ENCODE peak calls at places on chromosomes 3 and 15, in seven cellular contexts. L is right atrium auricular region, N is cardiac fibroblast, K is OCI-LY7, M is Panc1, I is HFFc6, O is nephron progenitor cell. U is an unnamed sample.

GRCh38 chr3:8500208-8500961 is 1.2 kb upstream of the LMCD1 start:
- DNase-seq in O (no peak), K (no peak), N (no peak), M (no peak), I (peak), L (no peak), U (no peak)

GRCh38 chr3:55488398-55489055 is 1.4 kb upstream of the WNT5A start:
- DNase-seq in O (peak), M (no peak), L (no peak), K (peak), N (peak), I (peak), U (peak)

GRCh38 chr3:80769683-80770082 is 991.8 kb downstream of the GBE1 start:
- DNase-seq in O (no peak), K (no peak), L (no peak), I (no peak), M (no peak), N (no peak), U (no peak)

GRCh38 chr3:98038241-98038640 is 3.1 kb upstream of the GABRR3 start:
- DNase-seq in L (no peak), N (peak), M (no peak), I (no peak), K (no peak), O (no peak), U (no peak)

GRCh38 chr3:174441588-174442316 is 417.4 kb upstream of the NAALADL2 start:
- DNase-seq in L (no peak), I (no peak), N (peak), K (no peak), M (no peak), O (no peak), U (no peak)

GRCh38 chr3:184765730-184766074 is 46.3 kb upstream of the VPS8 start:
- DNase-seq in N (no peak), I (no peak), K (peak), L (no peak), O (no peak), M (no peak), U (no peak)

GRCh38 chr3:127985216-127985615 is 67.0 kb upstream of the SEC61A1 start:
- DNase-seq in O (no peak), M (no peak), I (no peak), K (no peak), N (no peak), L (no peak), U (no peak)

GRCh38 chr3:154304116-154304786 is 20.0 kb downstream of the DHX36 start:
- DNase-seq in M (no peak), L (no peak), I (peak), O (no peak), K (no peak), N (peak), U (no peak)

GRCh38 chr3:45688194-45688881 is 858 bp upstream of the SACM1L start:
- DNase-seq in I (no peak), K (peak), N (no peak), L (no peak), O (peak), M (no peak), U (peak)

GRCh38 chr15:64527263-64527984 is 67.0 kb downstream of the ZNF609 start:
- DNase-seq in M (no peak), N (peak), O (no peak), I (peak), L (no peak), K (no peak), U (no peak)

GRCh38 chr3:108804437-108804836 is 18.1 kb upstream of the TRAT1 start:
- DNase-seq in O (no peak), N (no peak), K (no peak), M (no peak), I (no peak), L (no peak), U (no peak)

GRCh38 chr3:5282703-5283102 is 95.2 kb downstream of the EDEM1 start:
- DNase-seq in K (no peak), M (no peak), L (no peak), I (no peak), O (no peak), N (no peak), U (no peak)

GRCh38 chr3:115022214-115022613 is 124.9 kb downstream of the ZBTB20 start:
- DNase-seq in O (no peak), K (no peak), L (no peak), M (no peak), I (no peak), N (peak), U (no peak)

DNA sequence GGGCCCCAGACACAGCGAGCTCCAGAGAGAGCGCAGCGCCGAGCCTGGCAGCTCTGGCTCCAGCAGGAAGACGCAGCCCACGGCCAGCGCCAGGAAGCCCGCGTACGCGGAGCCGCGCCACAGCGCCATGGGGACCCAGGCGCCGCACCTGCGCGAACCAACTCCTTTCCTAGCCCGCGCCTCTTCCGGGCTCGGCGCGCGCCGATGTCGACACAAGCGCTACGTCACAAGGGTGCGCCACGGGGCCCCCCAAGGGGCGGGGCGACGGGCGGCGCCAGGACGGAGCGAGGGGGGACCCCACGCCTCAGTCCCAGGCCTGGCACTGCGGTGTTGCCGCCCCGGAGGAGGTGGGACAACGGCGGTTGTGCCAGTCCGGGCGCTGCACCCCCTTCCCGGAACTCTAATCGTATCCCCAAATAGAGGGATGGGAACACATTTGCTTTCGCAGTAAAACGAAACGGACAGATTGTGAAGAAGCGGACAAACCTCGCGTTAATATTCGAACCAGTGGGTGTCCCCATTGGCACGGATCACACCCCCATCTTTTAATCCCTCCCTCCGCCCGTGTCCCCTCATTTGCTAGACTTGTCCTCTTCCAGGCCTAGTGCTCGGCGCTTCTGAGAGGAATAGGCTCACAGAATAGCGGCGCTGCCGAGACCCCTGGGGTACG is at the start of gene ADPGK:
- DNase-seq in O (peak), K (peak), I (peak), M (peak), L (peak), N (peak), U (peak)
- TF ChIP-seq CTCF in O (no peak), K (no peak), I (no peak), M (no peak), L (no peak), N (no peak), U (no peak)

DNA sequence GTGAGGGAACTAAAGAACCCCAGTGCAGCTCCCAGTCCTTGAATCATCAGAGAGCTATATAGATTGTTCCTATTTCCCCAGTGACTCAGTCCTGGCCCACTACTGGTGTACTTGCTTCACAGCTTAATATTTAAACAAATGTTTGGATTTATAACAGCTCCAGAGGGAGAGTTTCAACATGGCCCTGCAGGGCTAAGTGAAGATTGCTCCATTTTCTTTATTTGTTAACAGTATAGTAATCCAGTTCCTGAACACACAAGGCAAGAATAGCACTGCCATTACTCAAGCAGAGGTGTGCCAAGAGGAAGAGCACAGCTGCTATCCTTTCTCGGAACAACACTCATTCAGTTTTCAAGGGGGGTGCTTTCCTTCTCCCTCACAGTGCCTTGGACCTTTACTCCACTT is 6.5 kb downstream of the SQOR start:
- DNase-seq in N (peak), M (no peak), K (no peak), I (peak), L (no peak), O (no peak), U (no peak)
- TF ChIP-seq CTCF in N (peak), M (no peak), K (no peak), I (peak), L (no peak), O (no peak), U (no peak)

DNA sequence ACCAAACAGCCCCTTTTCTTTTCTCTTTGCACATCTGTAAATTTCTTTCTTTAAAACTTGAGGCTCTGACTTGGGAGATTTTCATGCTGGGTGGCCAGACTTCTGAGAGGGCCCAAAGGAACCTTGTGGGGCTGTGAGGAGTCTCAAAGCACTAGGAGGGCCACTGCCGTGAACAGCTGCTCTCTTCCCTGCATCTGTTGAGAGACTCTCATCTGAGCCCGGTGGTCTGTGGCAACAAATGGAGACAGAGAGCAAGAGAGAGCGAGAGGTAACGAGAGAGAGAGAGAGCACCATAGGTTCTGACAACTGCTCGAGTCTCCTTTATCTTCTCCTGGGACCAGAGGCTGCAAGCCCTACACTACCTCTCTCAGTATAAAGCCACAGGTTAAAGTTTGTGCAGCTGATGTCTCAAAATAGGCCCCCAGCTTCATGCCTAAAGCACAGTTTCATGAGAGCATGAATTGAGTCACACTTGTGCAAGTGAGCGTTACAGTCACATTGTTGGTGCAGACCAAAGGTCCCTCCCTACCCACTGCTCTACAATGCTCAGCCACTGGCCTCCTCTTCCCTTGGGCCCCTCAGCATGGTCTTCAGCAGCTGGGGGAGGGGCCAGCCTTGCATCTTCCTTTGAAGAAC is 60.7 kb downstream of the ZNF621 start:
- DNase-seq in I (no peak), M (no peak), K (no peak), L (no peak), O (no peak), N (no peak), U (peak)
- TF ChIP-seq CTCF in I (no peak), M (no peak), K (no peak), L (no peak), O (no peak), N (no peak), U (no peak)

GRCh38 chr3:122576174-122576940 is 1.1 kb upstream of the PARP15 start:
- DNase-seq in N (peak), M (no peak), L (no peak), O (no peak), I (no peak), K (peak), U (peak)

GRCh38 chr3:122581622-122582021 is 4.2 kb downstream of the PARP15 start:
- DNase-seq in K (no peak), I (no peak), L (no peak), M (no peak), N (no peak), O (no peak), U (no peak)

GRCh38 chr3:122578110-122578740 is 775 bp downstream of the PARP15 start:
- DNase-seq in K (no peak), I (no peak), L (no peak), M (no peak), N (no peak), O (no peak), U (no peak)

GRCh38 chr3:122572940-122573412 is 4.5 kb upstream of the PARP15 start:
- DNase-seq in I (no peak), L (no peak), N (peak), O (no peak), M (no peak), K (peak), U (peak)

GRCh38 chr3:122577409-122578028 is at the start of gene PARP15:
- DNase-seq in L (no peak), N (no peak), M (no peak), O (peak), I (no peak), K (peak), U (peak)
- TF ChIP-seq CTCF in L (no peak), N (no peak), M (no peak), O (no peak), I (no peak), K (peak), U (peak)

DNA sequence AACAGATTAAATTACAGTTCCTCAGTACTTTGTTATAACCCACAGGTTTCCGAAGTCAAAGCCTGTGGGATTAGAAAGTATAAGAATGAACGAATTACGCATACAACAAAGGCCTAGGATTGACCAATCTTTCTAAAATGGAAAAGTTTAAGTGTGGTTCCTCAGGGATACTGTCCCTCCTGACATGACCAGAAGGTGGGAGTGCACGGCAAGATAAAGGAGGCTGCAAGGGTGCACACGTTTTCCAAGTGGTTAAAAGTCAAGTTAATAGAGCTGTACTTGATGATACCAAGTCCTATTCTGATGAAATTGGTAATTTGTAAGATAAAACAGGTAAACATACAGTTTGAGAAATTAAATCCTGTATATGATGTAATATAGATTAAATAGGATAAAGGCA is 96.2 kb downstream of the ALDH1A2 start:
- DNase-seq in K (no peak), M (no peak), O (no peak), I (no peak), N (peak), L (no peak), U (no peak)
- TF ChIP-seq CTCF in K (no peak), M (peak), O (peak), I (no peak), N (peak), L (no peak), U (no peak)

DNA sequence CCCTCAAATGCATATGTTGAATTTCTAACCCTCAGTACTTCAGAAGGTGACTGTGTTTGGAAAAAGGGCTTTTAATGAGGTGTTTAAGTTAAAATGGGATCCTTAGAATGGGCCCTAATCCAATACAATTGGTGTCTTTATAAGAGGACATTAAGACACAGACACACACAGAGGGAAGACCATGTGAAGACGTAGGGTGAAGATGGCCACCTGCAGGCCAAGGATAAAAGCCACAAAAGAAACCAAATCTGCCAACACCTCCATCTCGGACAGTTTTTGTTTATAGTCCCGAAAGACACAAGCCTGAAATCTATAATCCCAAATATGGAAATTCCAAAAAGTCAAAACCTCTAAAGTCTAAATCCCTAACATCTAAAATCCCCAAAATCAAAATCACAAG is 4.1 kb upstream of the MASP1 start:
- DNase-seq in K (no peak), N (peak), O (no peak), M (no peak), I (peak), L (no peak), U (no peak)
- TF ChIP-seq CTCF in K (peak), N (peak), O (peak), M (peak), I (peak), L (peak), U (no peak)

DNA sequence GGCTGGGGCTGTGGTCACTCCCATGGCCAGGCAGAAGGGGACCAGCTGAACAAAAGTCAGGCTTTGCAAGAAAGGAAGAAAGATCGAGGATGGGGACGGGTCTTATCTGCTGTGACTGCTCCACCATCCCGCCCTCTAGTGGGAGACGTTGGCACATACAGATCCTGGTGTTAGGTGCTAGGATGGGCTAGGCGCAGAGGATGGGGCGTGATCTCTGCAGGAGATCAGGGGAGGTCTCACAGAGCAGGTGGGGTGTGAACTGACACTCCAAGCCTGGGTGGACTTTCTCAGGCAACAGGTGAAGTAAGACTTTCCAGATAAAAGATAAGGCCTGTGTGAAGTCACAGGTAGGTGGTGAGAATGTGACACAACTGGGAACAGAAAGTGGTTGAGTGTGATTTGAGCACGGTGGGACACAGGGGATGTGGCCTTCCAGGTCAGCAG is 141.9 kb upstream of the SMAD3 start:
- DNase-seq in K (peak), N (no peak), O (peak), L (no peak), M (no peak), I (no peak), U (peak)
- TF ChIP-seq CTCF in K (peak), N (peak), O (peak), L (peak), M (peak), I (peak), U (peak)

GRCh38 chr3:111051354-111051753 is 20.3 kb upstream of the NECTIN3 start:
- DNase-seq in O (no peak), L (no peak), M (no peak), K (no peak), N (no peak), I (no peak), U (no peak)
- TF ChIP-seq CTCF in O (no peak), L (no peak), M (no peak), K (no peak), N (no peak), I (no peak), U (no peak)

DNA sequence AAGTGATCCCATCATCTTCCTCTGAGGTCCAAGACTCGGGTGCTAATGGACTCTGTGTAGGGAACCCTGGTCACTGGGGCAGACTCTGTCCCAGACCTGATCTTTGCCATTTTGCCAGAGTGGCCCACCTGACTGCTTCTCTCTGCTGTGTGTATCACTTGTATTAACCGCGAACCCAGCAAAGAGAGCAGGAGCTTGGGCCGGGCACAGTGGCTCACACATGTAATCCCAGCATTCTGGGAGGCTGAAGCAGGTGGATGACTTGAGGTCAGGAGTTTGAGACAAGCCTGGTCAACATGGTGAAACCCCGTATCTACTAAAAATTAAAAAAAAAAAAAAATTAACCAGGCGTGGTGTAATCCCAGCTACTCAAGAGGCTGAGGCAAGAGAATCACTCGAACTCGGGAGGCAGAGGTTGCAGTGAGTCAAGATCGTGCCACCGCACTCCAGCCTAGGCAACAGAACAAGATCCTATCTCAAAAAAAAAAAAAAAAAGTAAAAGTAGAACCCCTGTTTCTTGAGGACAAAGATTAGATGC is 32.9 kb upstream of the CYP11A1 start:
- DNase-seq in N (peak), I (no peak), O (no peak), M (no peak), K (no peak), L (no peak), U (no peak)
- TF ChIP-seq CTCF in N (no peak), I (no peak), O (no peak), M (no peak), K (no peak), L (no peak), U (no peak)